ENCODE peak calls at places on chromosomes 3 and 15, in seven cellular contexts. U, W, T, A, K, Q and M are unnamed samples.
A peak's percentile ranks its signal among the peaks of the same experiment; 100 is the strongest.

GRCh38 chr15:64209680-64210334 is 47.0 kb upstream of the PPIB start:
- DNase-seq in U (no peak), W (peak; percentile 25), T (no peak), A (no peak), K (peak; percentile 69), Q (no peak), M (peak; percentile 46)

GRCh38 chr3:4866841-4867240 is 112.4 kb upstream of the BHLHE40 start:
- DNase-seq in U (peak; percentile 41), W (no peak), T (no peak), A (no peak), K (peak; percentile 57), Q (no peak), M (no peak)

GRCh38 chr15:27273506-27273905 is 302.5 kb downstream of the GABRG3 start:
- DNase-seq in U (no peak), W (no peak), T (no peak), A (no peak), K (no peak), Q (no peak), M (no peak)

GRCh38 chr3:181017690-181018089 is 28.2 kb upstream of the DNAJC19 start:
- DNase-seq in U (no peak), W (no peak), T (no peak), A (no peak), K (no peak), Q (no peak), M (no peak)

GRCh38 chr3:15324335-15324734 is 8.1 kb downstream of the SH3BP5 start:
- DNase-seq in U (no peak), W (peak; percentile 11), T (no peak), A (no peak), K (peak; percentile 61), Q (no peak), M (no peak)

GRCh38 chr15:82058517-82059204 is 12.8 kb upstream of the MEX3B start:
- DNase-seq in U (no peak), W (no peak), T (no peak), A (no peak), K (no peak), Q (no peak), M (no peak)

GRCh38 chr3:76826915-76827314 is 213.0 kb upstream of the ROBO2 start:
- DNase-seq in U (no peak), W (no peak), T (no peak), A (no peak), K (no peak), Q (no peak), M (no peak)

GRCh38 chr15:87365221-87365620 is 891.3 kb downstream of the NTRK3 start:
- DNase-seq in U (no peak), W (peak; percentile 55), T (no peak), A (no peak), K (peak; percentile 76), Q (no peak), M (peak; percentile 68)

GRCh38 chr15:96230557-96231181 is 99.8 kb upstream of the NR2F2 start:
- DNase-seq in U (no peak), W (peak; percentile 27), T (no peak), A (no peak), K (peak; percentile 40), Q (no peak), M (no peak)

GRCh38 chr3:70550723-70551319 is 238.4 kb upstream of the MDFIC2 start:
- DNase-seq in U (peak; percentile 77), W (peak; percentile 73), T (peak; percentile 82), A (peak; percentile 60), K (peak; percentile 66), Q (no peak), M (peak; percentile 6)

GRCh38 chr3:56469141-56469540 is 874 bp upstream of the ERC2 start:
- DNase-seq in U (no peak), W (no peak), T (no peak), A (no peak), K (peak; percentile 3), Q (no peak), M (no peak)

GRCh38 chr15:65841121-65841930 is 28.0 kb upstream of the RAB11A start:
- DNase-seq in U (no peak), W (peak; percentile 19), T (peak; percentile 78), A (peak; percentile 5), K (peak; percentile 53), Q (no peak), M (no peak)

GRCh38 chr3:6753536-6753935 is 107.4 kb upstream of the GRM7 start:
- DNase-seq in U (peak; percentile 73), W (no peak), T (no peak), A (no peak), K (no peak), Q (no peak), M (no peak)

GRCh38 chr3:38475716-38476115 is 20.4 kb upstream of the EXOG start:
- DNase-seq in U (no peak), W (no peak), T (no peak), A (no peak), K (no peak), Q (no peak), M (no peak)

GRCh38 chr3:46580675-46581074 is 14.6 kb upstream of the LRRC2 start:
- DNase-seq in U (no peak), W (no peak), T (no peak), A (no peak), K (no peak), Q (no peak), M (no peak)

GRCh38 chr3:30353711-30354467 is 252.5 kb upstream of the TGFBR2 start:
- DNase-seq in U (no peak), W (no peak), T (no peak), A (no peak), K (no peak), Q (no peak), M (no peak)

GRCh38 chr15:68787609-68788264 is 33.0 kb downstream of the ANP32A start:
- DNase-seq in U (peak; percentile 48), W (no peak), T (peak; percentile 77), A (no peak), K (no peak), Q (no peak), M (no peak)

GRCh38 chr3:44468572-44469520 is 8.6 kb downstream of the ZNF445 start:
- DNase-seq in U (no peak), W (peak; percentile 63), T (no peak), A (no peak), K (peak; percentile 41), Q (no peak), M (no peak)

GRCh38 chr15:82146990-82147461 is 101.2 kb upstream of the MEX3B start:
- DNase-seq in U (no peak), W (peak; percentile 90), T (no peak), A (no peak), K (peak; percentile 81), Q (no peak), M (peak; percentile 57)

GRCh38 chr3:4322635-4323034 is 19.5 kb downstream of the SETMAR start:
- DNase-seq in U (no peak), W (peak; percentile 40), T (no peak), A (no peak), K (peak; percentile 98), Q (no peak), M (peak; percentile 9)

DNA sequence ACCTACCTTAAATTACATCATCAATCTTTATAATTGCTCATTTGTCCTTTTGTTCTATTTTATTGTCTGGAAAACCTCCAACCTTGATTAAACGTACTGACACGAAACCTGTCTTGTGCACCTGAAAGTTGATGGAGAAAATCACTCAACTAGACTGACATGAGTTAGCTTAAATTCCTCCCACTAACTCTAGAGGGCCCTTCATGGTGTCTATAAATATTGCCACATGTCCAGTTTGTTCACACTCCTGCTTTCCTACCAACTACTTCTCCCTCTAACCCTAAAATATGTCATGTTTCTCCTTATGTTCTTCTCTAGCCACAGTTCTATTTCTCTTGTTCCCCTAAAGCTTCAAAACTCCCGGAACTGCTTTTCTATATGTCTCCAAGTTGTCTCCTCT is 59.8 kb upstream of the SGO1 start:
- DNase-seq in U (no peak), W (no peak), T (no peak), A (no peak), K (no peak), Q (no peak), M (no peak)
- TF ChIP-seq CTCF in U (no peak), W (no peak), T (no peak), A (no peak), K (no peak), Q (no peak), M (no peak)

DNA sequence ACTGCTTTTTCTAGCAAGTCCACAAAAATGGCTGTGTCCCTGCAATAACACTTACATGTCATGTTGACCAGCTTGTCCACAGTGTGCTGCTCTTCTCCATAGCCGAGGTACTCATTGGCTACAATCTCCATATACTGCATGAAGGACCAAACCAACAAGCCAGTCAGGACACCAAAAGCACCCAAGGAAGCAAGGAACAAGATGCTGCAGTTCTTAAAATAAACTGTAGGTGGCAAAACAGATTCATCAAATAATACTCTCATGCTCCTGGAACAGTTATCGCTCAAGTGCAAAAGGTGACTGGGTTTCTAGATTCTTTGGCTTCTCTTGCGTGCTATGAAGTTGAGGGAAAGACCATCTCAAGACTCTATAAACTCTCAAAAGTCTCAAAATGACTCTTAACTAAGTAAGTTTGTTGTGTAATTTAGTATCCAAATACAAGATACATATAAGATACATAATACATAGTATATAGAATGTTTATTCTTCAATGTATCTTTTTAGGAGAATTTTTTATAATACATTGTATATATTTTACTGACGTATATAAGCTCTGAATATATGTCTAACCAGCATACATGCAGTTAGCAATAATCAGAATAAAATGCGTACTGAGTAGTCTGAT is 57.0 kb downstream of the NEK10 start:
- DNase-seq in U (no peak), W (peak; percentile 86), T (no peak), A (peak; percentile 51), K (peak; percentile 81), Q (no peak), M (peak; percentile 65)
- H3K4me3 ChIP-seq in U (no peak overlapping the region), W (no peak overlapping the region), T (no peak overlapping the region), A (no peak overlapping the region), K (no peak overlapping the region), Q (no peak overlapping the region), M (no peak overlapping the region)

DNA sequence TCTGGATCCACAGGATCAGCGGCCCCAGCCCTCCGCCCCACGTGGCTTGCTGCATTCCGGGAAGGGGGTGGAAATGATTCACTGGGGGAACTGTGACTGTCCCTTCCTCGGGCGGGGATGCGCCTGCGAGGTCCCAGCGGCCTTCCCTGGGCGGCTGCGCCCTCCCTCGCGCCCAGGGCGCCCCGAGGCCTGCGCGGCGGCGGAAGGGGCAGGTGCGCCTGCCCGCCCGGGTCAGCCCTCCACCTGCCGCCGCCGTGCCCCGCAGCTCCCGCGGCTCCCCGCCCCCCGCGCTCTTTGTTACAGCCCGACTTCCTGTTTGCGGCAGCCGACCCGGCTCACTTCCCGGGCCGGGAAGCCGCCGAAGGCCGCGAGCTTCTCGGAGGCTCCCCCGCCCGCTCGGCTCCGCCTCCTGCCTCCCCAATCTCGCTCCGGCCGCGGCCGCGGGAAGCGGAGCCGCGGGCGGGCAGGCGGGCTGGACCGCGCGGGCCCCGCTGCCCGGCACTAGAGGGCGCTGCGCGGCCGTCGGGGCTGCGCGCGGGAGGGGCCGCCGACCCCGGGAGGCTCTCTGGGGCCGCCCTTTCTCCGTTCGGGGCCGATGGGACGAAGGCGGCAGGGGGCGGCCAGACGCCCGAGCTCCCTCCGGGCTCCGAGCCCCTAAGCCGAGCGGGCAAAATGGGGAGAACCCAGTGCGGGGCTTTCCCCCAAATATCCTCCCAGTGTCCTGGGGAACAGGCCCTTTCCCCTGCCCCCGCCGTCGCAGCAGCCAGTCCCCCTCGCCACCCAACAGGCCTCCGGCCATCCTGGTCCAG is 11.5 kb upstream of the CHAC1 start:
- DNase-seq in U (peak; percentile 81), W (no peak), T (peak; percentile 93), A (peak; percentile 95), K (peak; percentile 67), Q (no peak), M (peak; percentile 13)
- TF ChIP-seq CTCF in U (no peak), W (peak; percentile 33), T (peak; percentile 47), A (peak; percentile 58), K (no peak), Q (no peak), M (peak; percentile 23)

GRCh38 chr3:12841085-12841969 is at the start of gene RPL32:
- DNase-seq in U (peak; percentile 90), W (peak; percentile 90), T (peak; percentile 93), A (peak; percentile 96), K (peak; percentile 98), Q (peak; percentile 39), M (peak; percentile 95)
- H3K4me3 ChIP-seq in U (peak within 1 kb of the TSS; percentile 89), W (peak within 1 kb of the TSS; percentile 99), T (peak within 1 kb of the TSS; percentile 79), A (peak within 1 kb of the TSS; percentile 86), K (peak within 1 kb of the TSS; percentile 67), Q (peak within 1 kb of the TSS; percentile 66), M (peak within 1 kb of the TSS; percentile 100)

GRCh38 chr3:158958873-158959272 is 157.0 kb downstream of the MFSD1 start:
- DNase-seq in U (no peak), W (no peak), T (no peak), A (no peak), K (no peak), Q (no peak), M (no peak)
- TF ChIP-seq CTCF in U (no peak), W (no peak), T (no peak), A (no peak), K (no peak), Q (no peak), M (no peak)